ENCODE peak calls at places on chromosome 1, in nine cellular contexts. One of them, this sample, is unnamed.

GRCh38 chr1:19654886-19655717 is 9.6 kb upstream of the HTR6 start:
- DNase-seq in upper lobe of right lung: no peak
- DNase-seq in transverse colon: no peak
- DNase-seq in SK-N-SH: no peak
- DNase-seq in psoas muscle: peak
- DNase-seq in pancreas: no peak
- DNase-seq in BE2C: no peak
- DNase-seq in fibroblast of lung: no peak
- DNase-seq in cardiac fibroblast: no peak
- DNase-seq in this sample: no peak

GRCh38 chr1:16244650-16245285 is 7.8 kb upstream of the CPLANE2 start:
- DNase-seq in upper lobe of right lung: no peak
- DNase-seq in transverse colon: no peak
- DNase-seq in SK-N-SH: no peak
- DNase-seq in psoas muscle: no peak
- DNase-seq in pancreas: no peak
- DNase-seq in BE2C: no peak
- DNase-seq in fibroblast of lung: no peak
- DNase-seq in cardiac fibroblast: no peak
- DNase-seq in this sample: peak

GRCh38 chr1:41514381-41514780 is 29.9 kb upstream of the EDN2 start:
- DNase-seq in upper lobe of right lung: no peak
- DNase-seq in transverse colon: peak
- DNase-seq in SK-N-SH: peak
- DNase-seq in psoas muscle: peak
- DNase-seq in pancreas: no peak
- DNase-seq in BE2C: no peak
- DNase-seq in fibroblast of lung: no peak
- DNase-seq in cardiac fibroblast: no peak
- DNase-seq in this sample: no peak

GRCh38 chr1:8083739-8084484 is 57.8 kb upstream of the ERRFI1 start:
- DNase-seq in upper lobe of right lung: no peak
- DNase-seq in transverse colon: no peak
- DNase-seq in SK-N-SH: no peak
- DNase-seq in psoas muscle: no peak
- DNase-seq in pancreas: no peak
- DNase-seq in BE2C: no peak
- DNase-seq in fibroblast of lung: peak
- DNase-seq in cardiac fibroblast: peak
- DNase-seq in this sample: no peak

GRCh38 chr1:222136869-222137268 is 395.0 kb upstream of the DUSP10 start:
- DNase-seq in upper lobe of right lung: no peak
- DNase-seq in transverse colon: no peak
- DNase-seq in SK-N-SH: no peak
- DNase-seq in psoas muscle: no peak
- DNase-seq in pancreas: no peak
- DNase-seq in BE2C: no peak
- DNase-seq in fibroblast of lung: peak
- DNase-seq in cardiac fibroblast: no peak
- DNase-seq in this sample: no peak

GRCh38 chr1:245133995-245134715 is 20.6 kb upstream of the KIF26B start:
- DNase-seq in upper lobe of right lung: no peak
- DNase-seq in transverse colon: no peak
- DNase-seq in SK-N-SH: peak
- DNase-seq in psoas muscle: no peak
- DNase-seq in pancreas: no peak
- DNase-seq in BE2C: peak
- DNase-seq in fibroblast of lung: no peak
- DNase-seq in cardiac fibroblast: no peak
- DNase-seq in this sample: no peak

GRCh38 chr1:204190212-204191211 is 5.8 kb downstream of the KISS1 start:
- DNase-seq in upper lobe of right lung: no peak
- DNase-seq in transverse colon: peak
- DNase-seq in SK-N-SH: no peak
- DNase-seq in psoas muscle: peak
- DNase-seq in pancreas: peak
- DNase-seq in BE2C: peak
- DNase-seq in fibroblast of lung: peak
- DNase-seq in cardiac fibroblast: peak
- DNase-seq in this sample: no peak

GRCh38 chr1:39499668-39500067 is 8.2 kb downstream of the BMP8A start:
- DNase-seq in upper lobe of right lung: no peak
- DNase-seq in transverse colon: peak
- DNase-seq in SK-N-SH: no peak
- DNase-seq in psoas muscle: no peak
- DNase-seq in pancreas: no peak
- DNase-seq in BE2C: no peak
- DNase-seq in fibroblast of lung: no peak
- DNase-seq in cardiac fibroblast: no peak
- DNase-seq in this sample: no peak

GRCh38 chr1:157073944-157074685 is 25.5 kb downstream of the ETV3L start:
- DNase-seq in upper lobe of right lung: peak
- DNase-seq in transverse colon: peak
- DNase-seq in SK-N-SH: peak
- DNase-seq in psoas muscle: peak
- DNase-seq in pancreas: peak
- DNase-seq in BE2C: peak
- DNase-seq in fibroblast of lung: peak
- DNase-seq in cardiac fibroblast: peak
- DNase-seq in this sample: peak

GRCh38 chr1:39508266-39508665 is 16.8 kb downstream of the BMP8A start:
- DNase-seq in upper lobe of right lung: no peak
- DNase-seq in transverse colon: no peak
- DNase-seq in SK-N-SH: no peak
- DNase-seq in psoas muscle: no peak
- DNase-seq in pancreas: no peak
- DNase-seq in BE2C: no peak
- DNase-seq in fibroblast of lung: no peak
- DNase-seq in cardiac fibroblast: no peak
- DNase-seq in this sample: no peak

GRCh38 chr1:89069955-89070354 is 4.9 kb upstream of the GBP1 start:
- DNase-seq in upper lobe of right lung: no peak
- DNase-seq in transverse colon: no peak
- DNase-seq in SK-N-SH: no peak
- DNase-seq in psoas muscle: no peak
- DNase-seq in pancreas: no peak
- DNase-seq in BE2C: no peak
- DNase-seq in fibroblast of lung: peak
- DNase-seq in cardiac fibroblast: peak
- DNase-seq in this sample: no peak

GRCh38 chr1:231162300-231162969 is 577 bp downstream of the TRIM67 start:
- DNase-seq in upper lobe of right lung: peak
- DNase-seq in transverse colon: peak
- DNase-seq in SK-N-SH: peak
- DNase-seq in psoas muscle: peak
- DNase-seq in pancreas: peak
- DNase-seq in BE2C: peak
- DNase-seq in fibroblast of lung: peak
- DNase-seq in cardiac fibroblast: peak
- DNase-seq in this sample: no peak

GRCh38 chr1:231163831-231164427 is 2.1 kb downstream of the TRIM67 start:
- DNase-seq in upper lobe of right lung: no peak
- DNase-seq in transverse colon: no peak
- DNase-seq in SK-N-SH: no peak
- DNase-seq in psoas muscle: no peak
- DNase-seq in pancreas: no peak
- DNase-seq in BE2C: no peak
- DNase-seq in fibroblast of lung: no peak
- DNase-seq in cardiac fibroblast: no peak
- DNase-seq in this sample: no peak

GRCh38 chr1:231161711-231162299 is at the start of gene TRIM67:
- DNase-seq in upper lobe of right lung: no peak
- DNase-seq in transverse colon: no peak
- DNase-seq in SK-N-SH: peak
- DNase-seq in psoas muscle: no peak
- DNase-seq in pancreas: peak
- DNase-seq in BE2C: peak
- DNase-seq in fibroblast of lung: peak
- DNase-seq in cardiac fibroblast: no peak
- DNase-seq in this sample: peak

GRCh38 chr1:231160851-231161710 is 777 bp upstream of the TRIM67 start:
- DNase-seq in upper lobe of right lung: no peak
- DNase-seq in transverse colon: no peak
- DNase-seq in SK-N-SH: peak
- DNase-seq in psoas muscle: no peak
- DNase-seq in pancreas: no peak
- DNase-seq in BE2C: peak
- DNase-seq in fibroblast of lung: no peak
- DNase-seq in cardiac fibroblast: no peak
- DNase-seq in this sample: peak

DNA sequence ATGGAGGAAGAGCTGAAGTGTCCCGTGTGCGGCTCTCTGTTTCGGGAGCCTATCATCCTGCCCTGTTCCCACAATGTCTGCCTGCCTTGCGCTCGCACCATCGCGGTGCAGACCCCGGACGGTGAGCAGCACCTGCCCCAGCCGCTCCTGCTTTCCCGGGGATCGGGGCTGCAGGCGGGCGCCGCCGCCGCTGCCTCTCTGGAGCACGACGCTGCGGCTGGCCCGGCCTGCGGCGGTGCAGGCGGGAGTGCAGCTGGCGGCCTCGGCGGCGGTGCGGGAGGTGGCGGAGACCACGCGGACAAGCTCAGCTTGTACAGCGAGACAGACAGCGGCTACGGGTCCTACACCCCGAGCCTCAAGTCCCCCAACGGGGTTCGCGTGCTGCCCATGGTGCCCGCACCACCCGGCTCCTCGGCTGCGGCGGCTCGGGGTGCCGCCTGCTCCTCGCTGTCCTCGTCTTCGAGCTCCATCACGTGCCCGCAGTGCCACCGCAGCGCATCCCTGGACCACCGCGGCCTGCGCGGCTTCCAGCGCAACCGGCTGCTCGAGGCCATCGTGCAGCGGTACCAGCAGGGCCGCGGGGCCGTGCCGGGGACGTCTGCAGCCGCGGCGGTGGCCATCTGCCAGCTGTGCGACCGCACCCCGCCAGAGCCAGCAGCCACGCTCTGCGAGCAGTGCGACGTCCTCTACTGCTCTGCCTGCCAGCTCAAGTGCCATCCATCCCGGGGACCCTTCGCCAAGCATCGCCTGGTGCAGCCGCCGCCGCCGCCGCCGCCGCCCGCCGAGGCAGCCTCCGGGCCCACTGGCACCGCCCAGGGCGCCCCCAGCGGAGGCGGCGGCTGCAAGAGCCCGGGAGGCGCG is 1.3 kb downstream of the TRIM67 start:
- DNase-seq in upper lobe of right lung: no peak
- DNase-seq in transverse colon: no peak
- DNase-seq in SK-N-SH: peak
- DNase-seq in psoas muscle: no peak
- DNase-seq in pancreas: peak
- DNase-seq in BE2C: peak
- DNase-seq in fibroblast of lung: no peak
- DNase-seq in cardiac fibroblast: no peak
- DNase-seq in this sample: no peak
- H3K4me3 ChIP-seq in upper lobe of right lung: no peak
- H3K4me3 ChIP-seq in transverse colon: peak
- H3K4me3 ChIP-seq in SK-N-SH: peak
- H3K4me3 ChIP-seq in psoas muscle: peak
- H3K4me3 ChIP-seq in pancreas: peak
- H3K4me3 ChIP-seq in BE2C: peak
- H3K4me3 ChIP-seq in fibroblast of lung: peak
- H3K4me3 ChIP-seq in cardiac fibroblast: peak
- H3K4me3 ChIP-seq in this sample: peak

DNA sequence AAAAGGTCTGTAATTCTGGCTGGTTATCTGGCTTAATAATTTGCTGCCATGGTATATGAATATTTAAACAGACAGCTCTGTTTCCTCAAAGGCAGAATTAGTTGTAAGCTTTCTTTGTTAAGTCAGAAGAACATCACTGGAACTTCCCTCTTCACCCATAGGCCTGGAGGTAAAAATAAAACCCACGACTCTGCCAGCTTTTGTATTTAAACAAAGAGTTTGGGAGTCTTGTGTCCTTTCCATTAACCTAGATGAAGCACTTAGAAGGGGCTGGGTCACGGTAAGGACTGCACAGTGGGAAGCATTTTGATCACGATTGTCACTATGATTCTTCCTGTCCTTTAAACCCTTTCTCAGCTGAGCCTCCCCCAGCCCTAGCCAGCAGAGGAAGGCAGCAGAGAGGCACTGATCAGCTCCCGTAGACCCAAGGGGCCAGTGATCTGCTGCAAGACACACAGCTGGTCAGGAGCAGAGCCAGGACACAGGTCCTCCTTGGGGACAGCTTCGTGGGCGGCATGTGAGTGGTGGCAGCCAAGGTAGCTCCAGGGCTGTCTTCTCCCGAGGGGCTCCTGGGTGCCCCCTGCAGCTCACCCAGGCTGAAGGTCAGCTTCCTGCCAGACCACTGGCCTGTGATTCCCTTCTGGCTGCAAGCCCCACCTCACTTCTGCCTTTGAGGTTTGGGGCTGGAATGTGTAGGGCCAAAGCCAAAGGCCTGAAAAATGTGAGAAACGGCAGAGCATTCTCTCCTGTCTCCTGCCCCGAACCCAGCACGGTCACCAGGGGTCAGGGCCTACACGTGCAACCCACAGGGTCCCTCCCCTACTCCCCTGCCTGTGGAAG is 4.0 kb upstream of the LAPTM5 start:
- DNase-seq in upper lobe of right lung: no peak
- DNase-seq in transverse colon: no peak
- DNase-seq in SK-N-SH: no peak
- DNase-seq in psoas muscle: peak
- DNase-seq in pancreas: no peak
- DNase-seq in BE2C: no peak
- DNase-seq in fibroblast of lung: no peak
- DNase-seq in cardiac fibroblast: no peak
- DNase-seq in this sample: no peak
- TF ChIP-seq CTCF in upper lobe of right lung: no peak
- TF ChIP-seq CTCF in transverse colon: no peak
- TF ChIP-seq CTCF in SK-N-SH: no peak
- TF ChIP-seq CTCF in psoas muscle: no peak
- TF ChIP-seq CTCF in pancreas: no peak
- TF ChIP-seq CTCF in BE2C: no peak
- TF ChIP-seq CTCF in fibroblast of lung: no peak
- TF ChIP-seq CTCF in cardiac fibroblast: no peak
- TF ChIP-seq CTCF in this sample: no peak

DNA sequence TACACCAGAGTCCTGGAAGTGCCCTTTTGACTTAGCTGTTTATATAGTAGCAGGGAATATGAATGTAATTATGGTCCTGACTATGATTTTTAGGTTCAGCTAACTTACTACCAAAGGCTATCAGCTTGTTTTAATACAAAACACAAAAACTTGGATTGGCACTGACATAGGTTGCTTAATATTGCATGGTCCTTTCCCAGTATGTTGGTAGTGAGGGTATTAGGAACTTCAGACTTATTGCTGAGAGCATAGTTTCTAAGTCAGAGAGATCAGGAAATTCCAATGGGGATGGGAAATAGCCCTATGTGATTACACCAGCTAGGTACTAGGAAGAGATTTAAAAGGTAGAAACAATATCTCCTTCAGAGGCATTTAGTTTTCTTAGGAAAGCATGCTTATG is 7.7 kb downstream of the ARID1A start:
- DNase-seq in upper lobe of right lung: no peak
- DNase-seq in transverse colon: no peak
- DNase-seq in SK-N-SH: no peak
- DNase-seq in psoas muscle: no peak
- DNase-seq in pancreas: no peak
- DNase-seq in BE2C: no peak
- DNase-seq in fibroblast of lung: no peak
- DNase-seq in cardiac fibroblast: no peak
- DNase-seq in this sample: no peak
- H3K4me3 ChIP-seq in upper lobe of right lung: no peak
- H3K4me3 ChIP-seq in transverse colon: no peak
- H3K4me3 ChIP-seq in SK-N-SH: no peak
- H3K4me3 ChIP-seq in psoas muscle: no peak
- H3K4me3 ChIP-seq in pancreas: no peak
- H3K4me3 ChIP-seq in BE2C: no peak
- H3K4me3 ChIP-seq in fibroblast of lung: no peak
- H3K4me3 ChIP-seq in cardiac fibroblast: no peak
- H3K4me3 ChIP-seq in this sample: no peak

GRCh38 chr1:33641099-33641830 is 168.8 kb downstream of the ZSCAN20 start:
- DNase-seq in upper lobe of right lung: no peak
- DNase-seq in transverse colon: no peak
- DNase-seq in SK-N-SH: no peak
- DNase-seq in psoas muscle: no peak
- DNase-seq in pancreas: no peak
- DNase-seq in BE2C: no peak
- DNase-seq in fibroblast of lung: no peak
- DNase-seq in cardiac fibroblast: peak
- DNase-seq in this sample: no peak
- TF ChIP-seq CTCF in upper lobe of right lung: peak
- TF ChIP-seq CTCF in transverse colon: no peak
- TF ChIP-seq CTCF in SK-N-SH: peak
- TF ChIP-seq CTCF in psoas muscle: no peak
- TF ChIP-seq CTCF in pancreas: peak
- TF ChIP-seq CTCF in BE2C: peak
- TF ChIP-seq CTCF in fibroblast of lung: peak
- TF ChIP-seq CTCF in cardiac fibroblast: peak
- TF ChIP-seq CTCF in this sample: no peak

This sample was measured in dorsolateral prefrontal cortex.